ENCODE peak calls at places on chromosome 15, in seven cellular contexts. X is Right ventricle myocardium superior; I is activated CD8-positive, alpha-beta memory T cell treated with anti-CD3 and anti-CD28 coated beads, Interleukin-2, amount 50 U/mL, for 48 hours; Y is breast epithelium; M is immature natural killer cell; B is tibial nerve; N is activated CD4-positive, alpha-beta T cell treated with anti-CD3 and anti-CD28 coated beads, Interleukin-2, amount 50 U/mL, for 24 hours. A is an unnamed sample.
A peak's percentile ranks its signal among the peaks of the same experiment; 100 is the strongest.

GRCh38 chr15:64461577-64462162 is 1.3 kb downstream of the ZNF609 start:
- DNase-seq in X (no peak), I (peak; percentile 63), Y (no peak), M (no peak), B (no peak), N (no peak), A (no peak)

GRCh38 chr15:38610748-38611147 is 46.1 kb upstream of the RASGRP1 start:
- DNase-seq in X (no peak), I (no peak), Y (no peak), M (peak; percentile 43), B (no peak), N (no peak), A (no peak)

GRCh38 chr15:69217381-69217780 is 56.9 kb downstream of the GLCE start:
- DNase-seq in X (no peak), I (no peak), Y (no peak), M (no peak), B (no peak), N (no peak), A (no peak)

GRCh38 chr15:81052046-81052445 is 51.3 kb downstream of the TLNRD1 start:
- DNase-seq in X (no peak), I (no peak), Y (no peak), M (no peak), B (no peak), N (no peak), A (no peak)

GRCh38 chr15:66862111-66862815 is 160.2 kb downstream of the SMAD6 start:
- DNase-seq in X (no peak), I (peak; percentile 45), Y (no peak), M (no peak), B (no peak), N (no peak), A (peak; percentile 72)

GRCh38 chr15:70088427-70088826 is 9.3 kb downstream of the TLE3 start:
- DNase-seq in X (no peak), I (no peak), Y (no peak), M (no peak), B (no peak), N (no peak), A (no peak)

GRCh38 chr15:63010920-63011693 is 31.4 kb upstream of the TPM1 start:
- DNase-seq in X (no peak), I (no peak), Y (no peak), M (no peak), B (no peak), N (no peak), A (no peak)

GRCh38 chr15:74133703-74134386 is 3.5 kb downstream of the ISLR2 start:
- DNase-seq in X (no peak), I (no peak), Y (no peak), M (no peak), B (no peak), N (no peak), A (no peak)

GRCh38 chr15:59553879-59554735 is 57.5 kb upstream of the GCNT3 start:
- DNase-seq in X (no peak), I (no peak), Y (peak; percentile 35), M (no peak), B (no peak), N (no peak), A (no peak)

GRCh38 chr15:48581221-48581620 is 64.3 kb downstream of the FBN1 start:
- DNase-seq in X (no peak), I (no peak), Y (no peak), M (no peak), B (no peak), N (no peak), A (no peak)

GRCh38 chr15:29613951-29614382 is 208.3 kb downstream of the TJP1 start:
- DNase-seq in X (no peak), I (no peak), Y (no peak), M (no peak), B (no peak), N (no peak), A (peak; percentile 68)

GRCh38 chr15:71385026-71385425 is 269.8 kb downstream of the THSD4 start:
- DNase-seq in X (no peak), I (no peak), Y (no peak), M (no peak), B (no peak), N (no peak), A (no peak)

GRCh38 chr15:96209285-96209735 is 121.2 kb upstream of the NR2F2 start:
- DNase-seq in X (no peak), I (no peak), Y (no peak), M (no peak), B (no peak), N (no peak), A (no peak)

GRCh38 chr15:40340038-40340739 is 550 bp downstream of the CCDC9B start:
- DNase-seq in X (peak; percentile 93), I (no peak), Y (no peak), M (no peak), B (peak; percentile 47), N (no peak), A (no peak)

GRCh38 chr15:92393287-92393993 is at the start of gene ST8SIA2:
- DNase-seq in X (no peak), I (no peak), Y (no peak), M (no peak), B (no peak), N (no peak), A (no peak)

GRCh38 chr15:65980824-65981456 is 111.6 kb downstream of the RAB11A start:
- DNase-seq in X (peak; percentile 74), I (no peak), Y (no peak), M (no peak), B (peak; percentile 49), N (no peak), A (peak; percentile 33)

GRCh38 chr15:71997691-71998090 is 120.3 kb downstream of the MYO9A start:
- DNase-seq in X (no peak), I (no peak), Y (no peak), M (no peak), B (no peak), N (no peak), A (no peak)

GRCh38 chr15:70236306-70237103 is 138.8 kb upstream of the TLE3 start:
- DNase-seq in X (no peak), I (no peak), Y (no peak), M (peak; percentile 20), B (no peak), N (no peak), A (no peak)

GRCh38 chr15:78636378-78636859 is 4.6 kb downstream of the CHRNB4 start:
- DNase-seq in X (no peak), I (no peak), Y (no peak), M (no peak), B (no peak), N (no peak), A (no peak)

GRCh38 chr15:89900849-89901248 is 7.1 kb upstream of the AP3S2 start:
- DNase-seq in X (peak; percentile 56), I (no peak), Y (no peak), M (no peak), B (no peak), N (no peak), A (no peak)

GRCh38 chr15:100863406-100864198 is 16.0 kb upstream of the ALDH1A3 start:
- DNase-seq in X (peak; percentile 75), I (no peak), Y (peak; percentile 46), M (no peak), B (no peak), N (no peak), A (no peak)

GRCh38 chr15:41258706-41259471 is 27.8 kb downstream of the CHP1 start:
- DNase-seq in X (no peak), I (no peak), Y (no peak), M (no peak), B (no peak), N (no peak), A (no peak)

GRCh38 chr15:75661041-75661778 is 13.5 kb downstream of the SNX33 start:
- DNase-seq in X (peak; percentile 90), I (no peak), Y (peak; percentile 89), M (no peak), B (peak; percentile 78), N (no peak), A (peak; percentile 91)

GRCh38 chr15:36506733-36507356 is 72.6 kb upstream of the CDIN1 start:
- DNase-seq in X (no peak), I (no peak), Y (no peak), M (no peak), B (no peak), N (no peak), A (no peak)

GRCh38 chr15:62847900-62848489 is 194.6 kb upstream of the TPM1 start:
- DNase-seq in X (peak; percentile 85), I (peak; percentile 80), Y (no peak), M (peak; percentile 21), B (peak; percentile 86), N (peak; percentile 3), A (no peak)

GRCh38 chr15:63244399-63244798 is 33.0 kb upstream of the APH1B start:
- DNase-seq in X (no peak), I (no peak), Y (no peak), M (no peak), B (no peak), N (no peak), A (no peak)

GRCh38 chr15:89767411-89767915 is 8.7 kb upstream of the MESP2 start:
- DNase-seq in X (peak; percentile 32), I (no peak), Y (peak; percentile 57), M (no peak), B (no peak), N (no peak), A (no peak)

GRCh38 chr15:61195116-61196002 is 33.7 kb downstream of the RORA start:
- DNase-seq in X (no peak), I (no peak), Y (no peak), M (peak; percentile 6), B (peak; percentile 25), N (peak; percentile 5), A (peak; percentile 10)

GRCh38 chr15:39084683-39085530 is 496.0 kb upstream of the THBS1 start:
- DNase-seq in X (peak; percentile 50), I (no peak), Y (no peak), M (peak; percentile 53), B (no peak), N (no peak), A (no peak)

GRCh38 chr15:52730163-52730562 is 51.0 kb upstream of the ATOSA start:
- DNase-seq in X (no peak), I (no peak), Y (no peak), M (no peak), B (no peak), N (peak; percentile 33), A (peak; percentile 40)

GRCh38 chr15:80984856-80985255 is 4.8 kb downstream of the MESD start:
- DNase-seq in X (no peak), I (no peak), Y (no peak), M (no peak), B (no peak), N (no peak), A (no peak)

GRCh38 chr15:50353251-50353998 is 1.6 kb downstream of the GABPB1 start:
- DNase-seq in X (no peak), I (no peak), Y (no peak), M (peak; percentile 87), B (no peak), N (no peak), A (no peak)

A was measured in lower leg skin.